ENCODE peak calls at places on chromosome 5, in eight cellular contexts. I is Daoy; L is dermis microvascular lymphatic vessel endothelial cell; X is head of caudate nucleus; A is left lung; Z is activated CD4-positive, alpha-beta T cell treated with anti-CD3 and anti-CD28 coated beads, Interleukin-2, amount 50 U/mL, for 4 hours; W is neural crest cell; H is endodermal cell. U is an unnamed sample.

GRCh38 chr5:6847896-6848295 is 134.7 kb downstream of the TENT4A start:
- DNase-seq in W (no peak), I (no peak), Z (no peak), X (no peak), L (no peak), H (no peak), A (no peak), U (no peak)

GRCh38 chr5:137847699-137848098 is 20.0 kb upstream of the MYOT start:
- DNase-seq in W (no peak), H (no peak), X (no peak), Z (no peak), I (no peak), L (no peak), A (no peak), U (no peak)

GRCh38 chr5:73917433-73917832 is 291.4 kb downstream of the ARHGEF28 start:
- DNase-seq in I (peak), W (no peak), H (no peak), L (peak), A (no peak), X (no peak), Z (no peak), U (peak)

GRCh38 chr5:96439477-96440184 is 6.6 kb upstream of the PCSK1 start:
- DNase-seq in W (no peak), A (no peak), I (no peak), Z (no peak), L (no peak), H (no peak), X (no peak), U (no peak)

GRCh38 chr5:38607396-38607795 is 51.0 kb upstream of the LIFR start:
- DNase-seq in W (no peak), L (no peak), H (no peak), X (no peak), A (no peak), Z (no peak), I (peak), U (no peak)

GRCh38 chr5:52878671-52879070 is 91.0 kb downstream of the ITGA1 start:
- DNase-seq in X (no peak), L (peak), Z (no peak), I (peak), A (no peak), H (no peak), W (no peak), U (no peak)

GRCh38 chr5:55440188-55440646 is 94.5 kb downstream of the PLPP1 start:
- DNase-seq in W (no peak), Z (peak), A (no peak), X (no peak), H (no peak), L (peak), I (peak), U (no peak)

GRCh38 chr5:116572375-116573278 is 2.0 kb downstream of the SEMA6A start:
- DNase-seq in L (peak), X (peak), I (peak), A (no peak), Z (no peak), H (peak), W (peak), U (peak)

GRCh38 chr5:76953551-76954382 is 922 bp downstream of the CRHBP start:
- DNase-seq in H (peak), W (peak), Z (no peak), I (peak), L (peak), X (peak), A (no peak), U (peak)

GRCh38 chr5:95184924-95185323 is 100.0 kb downstream of the MCTP1 start:
- DNase-seq in X (no peak), I (no peak), H (no peak), Z (no peak), W (no peak), A (no peak), L (no peak), U (no peak)

GRCh38 chr5:60701317-60701988 is 1.5 kb upstream of the DEPDC1B start:
- DNase-seq in W (no peak), I (no peak), A (no peak), X (no peak), L (peak), Z (no peak), H (no peak), U (no peak)

GRCh38 chr5:43729846-43730478 is 127.0 kb downstream of the NNT start:
- DNase-seq in A (no peak), H (no peak), W (no peak), X (no peak), Z (no peak), L (peak), I (no peak), U (no peak)

GRCh38 chr5:139710370-139711066 is 62.4 kb downstream of the CXXC5 start:
- DNase-seq in I (peak), Z (peak), W (no peak), H (peak), X (peak), L (peak), A (peak), U (peak)

GRCh38 chr5:57199866-57200265 is 26.0 kb downstream of the GPBP1 start:
- DNase-seq in A (no peak), X (no peak), Z (no peak), W (no peak), L (peak), I (no peak), H (peak), U (no peak)

GRCh38 chr5:180126716-180127681 is 55.4 kb upstream of the RNF130 start:
- DNase-seq in X (peak), I (peak), L (no peak), H (peak), W (peak), A (no peak), Z (no peak), U (no peak)

GRCh38 chr5:135448071-135448704 is 1.0 kb upstream of the DCANP1 start:
- DNase-seq in W (no peak), A (no peak), I (peak), X (no peak), L (no peak), H (peak), Z (no peak), U (no peak)

U was measured in pancreas.